ENCODE peak calls at places on chromosome 5, in eight cellular contexts. P, K, B, N, L, Y, R and V are unnamed samples.

GRCh38 chr5:12330381-12330780 is 426.1 kb upstream of the CTNND2 start:
- DNase-seq in P (no peak), K (no peak), B (no peak), N (no peak), L (no peak), Y (no peak), R (no peak), V (no peak)

GRCh38 chr5:167699434-167699833 is 592.0 kb upstream of the WWC1 start:
- DNase-seq in P (no peak), K (peak; percentile 99), B (no peak), N (no peak), L (peak; percentile 97), Y (peak; percentile 27), R (no peak), V (no peak)

GRCh38 chr5:63240063-63240755 is 661.6 kb downstream of the LRRC70 start:
- DNase-seq in P (no peak), K (no peak), B (no peak), N (no peak), L (no peak), Y (no peak), R (no peak), V (no peak)

GRCh38 chr5:65907138-65907537 is 19.2 kb upstream of the ERBIN start:
- DNase-seq in P (no peak), K (no peak), B (no peak), N (no peak), L (no peak), Y (no peak), R (no peak), V (no peak)

GRCh38 chr5:172910828-172911627 is 48.2 kb upstream of the RPL26L1 start:
- DNase-seq in P (peak; percentile 55), K (peak; percentile 96), B (no peak), N (peak; percentile 71), L (peak; percentile 21), Y (peak; percentile 90), R (peak; percentile 59), V (peak; percentile 72)

GRCh38 chr5:98585661-98586310 is 187.7 kb upstream of the RGMB start:
- DNase-seq in P (no peak), K (peak; percentile 59), B (no peak), N (no peak), L (no peak), Y (no peak), R (no peak), V (no peak)

GRCh38 chr5:43063731-43064171 is 23.6 kb upstream of the ANXA2R start:
- DNase-seq in P (no peak), K (no peak), B (no peak), N (no peak), L (no peak), Y (peak; percentile 4), R (no peak), V (no peak)

GRCh38 chr5:82538339-82539034 is 260.3 kb upstream of the RPS23 start:
- DNase-seq in P (no peak), K (no peak), B (no peak), N (no peak), L (no peak), Y (peak; percentile 17), R (no peak), V (no peak)

GRCh38 chr5:72598461-72599433 is 91.5 kb upstream of the ZNF366 start:
- DNase-seq in P (no peak), K (peak; percentile 74), B (no peak), N (no peak), L (no peak), Y (peak; percentile 26), R (no peak), V (peak; percentile 65)

GRCh38 chr5:149289307-149289706 is 17.6 kb downstream of the AFAP1L1 start:
- DNase-seq in P (no peak), K (peak; percentile 31), B (no peak), N (no peak), L (no peak), Y (peak; percentile 84), R (no peak), V (no peak)

GRCh38 chr5:121174351-121174750 is 677.3 kb upstream of the FTMT start:
- DNase-seq in P (no peak), K (peak; percentile 1), B (no peak), N (no peak), L (no peak), Y (no peak), R (no peak), V (no peak)

DNA sequence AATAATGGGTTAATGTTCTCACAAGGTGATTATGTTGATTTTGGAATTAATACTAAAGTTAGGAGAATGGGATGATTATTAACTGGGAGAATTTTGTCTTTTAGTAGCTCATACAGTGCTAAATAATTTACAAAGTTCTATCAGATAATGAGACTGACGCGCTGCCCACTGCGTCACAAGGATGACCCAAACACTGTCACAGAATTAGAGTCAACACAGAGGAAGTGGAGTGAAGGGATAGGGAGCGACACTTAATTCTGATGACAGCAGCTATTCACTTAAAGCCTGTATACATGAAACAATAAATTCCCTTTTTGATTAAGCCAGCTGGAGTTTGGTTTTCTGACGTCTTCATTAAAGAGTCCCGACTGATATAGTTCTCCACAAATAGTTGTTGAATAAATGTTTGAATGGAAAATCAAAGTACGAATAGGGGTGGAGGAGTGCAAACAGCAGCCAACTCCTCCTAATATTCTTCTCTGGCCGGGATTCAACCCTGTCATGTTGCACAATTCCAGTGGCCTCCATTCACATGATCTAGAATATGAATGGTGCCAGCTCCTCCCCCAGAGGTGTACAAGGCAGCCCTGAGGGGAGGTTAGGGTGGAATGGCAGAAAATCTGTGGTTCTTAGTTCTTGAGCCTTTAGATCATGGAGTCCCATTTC is 140.3 kb downstream of the PCSK1 start:
- DNase-seq in P (peak; percentile 32), K (no peak), B (no peak), N (no peak), L (no peak), Y (no peak), R (peak; percentile 35), V (no peak)
- H3K4me1 ChIP-seq in P (peaks cover 19% of the 10 kb centered on the region), K (peaks cover 16% of the 10 kb centered on the region), B (peaks cover 11% of the 10 kb centered on the region), N (no peaks in the 10 kb centered on the region), L (no peaks in the 10 kb centered on the region), Y (no peaks in the 10 kb centered on the region), R (peaks cover 27% of the 10 kb centered on the region), V (no peaks in the 10 kb centered on the region)

DNA sequence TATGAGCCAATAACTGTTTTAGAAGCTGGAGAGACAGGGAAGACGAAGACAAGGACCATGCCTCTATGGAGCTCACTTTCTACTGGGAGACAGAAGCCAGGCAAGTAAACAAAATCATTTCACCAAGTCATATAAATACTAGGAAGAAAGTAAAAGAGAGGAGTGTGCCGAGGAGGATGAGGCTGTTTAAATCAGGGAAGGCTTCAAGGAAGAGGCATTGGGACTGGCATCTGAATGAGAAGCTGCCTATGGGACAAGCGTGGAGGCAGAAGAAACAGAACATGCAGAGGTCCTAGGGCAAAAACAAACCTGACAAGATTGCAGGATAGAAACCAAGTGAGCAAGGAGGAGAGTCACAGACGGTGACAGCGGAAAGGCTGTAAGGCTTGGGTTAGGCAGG is 68.1 kb upstream of the CPLX2 start:
- DNase-seq in P (no peak), K (no peak), B (no peak), N (no peak), L (no peak), Y (no peak), R (no peak), V (no peak)
- H3K27me3 ChIP-seq in P (peaks cover 93% of the 10 kb centered on the region), K (peaks cover 11% of the 10 kb centered on the region), B (no peaks in the 10 kb centered on the region), N (no peaks in the 10 kb centered on the region), L (no peaks in the 10 kb centered on the region), Y (no peaks in the 10 kb centered on the region), R (no peaks in the 10 kb centered on the region), V (no peaks in the 10 kb centered on the region)

GRCh38 chr5:127521138-127521770 is 3.8 kb downstream of the PRRC1 start:
- DNase-seq in P (no peak), K (no peak), B (no peak), N (no peak), L (no peak), Y (no peak), R (no peak), V (no peak)

GRCh38 chr5:127529904-127530682 is 12.7 kb downstream of the PRRC1 start:
- DNase-seq in P (no peak), K (no peak), B (no peak), N (no peak), L (no peak), Y (no peak), R (no peak), V (no peak)

GRCh38 chr5:127519527-127519926 is 2.1 kb downstream of the PRRC1 start:
- DNase-seq in P (no peak), K (peak; percentile 30), B (no peak), N (no peak), L (no peak), Y (no peak), R (no peak), V (no peak)

DNA sequence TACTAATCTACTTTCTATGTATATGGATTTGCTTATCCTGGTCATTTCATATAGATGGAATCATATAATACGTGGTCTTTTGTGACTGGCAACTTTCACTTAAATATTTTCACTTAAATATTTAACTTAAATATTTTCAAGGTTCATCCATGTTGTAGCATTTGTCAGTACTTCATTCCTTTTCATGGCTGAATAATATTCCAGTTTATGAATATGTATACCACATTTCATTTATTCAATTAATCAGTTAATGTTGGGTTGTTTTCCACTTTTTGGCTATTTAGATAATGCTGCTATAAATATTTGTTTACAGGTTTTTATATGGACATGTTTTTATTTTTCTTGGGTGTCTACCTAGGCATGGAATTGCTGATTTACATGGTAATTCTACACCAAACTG is 7.7 kb downstream of the PRRC1 start:
- DNase-seq in P (no peak), K (no peak), B (no peak), N (no peak), L (no peak), Y (no peak), R (no peak), V (no peak)
- TF ChIP-seq POLR2A in P (no peak), K (no peak), B (no peak), N (no peak), L (no peak), Y (no peak), R (no peak), V (no peak)

GRCh38 chr5:132437604-132438275 is 52.8 kb downstream of the IRF1 start:
- DNase-seq in P (peak; percentile 63), K (peak; percentile 96), B (no peak), N (peak; percentile 83), L (no peak), Y (peak; percentile 16), R (peak; percentile 48), V (peak; percentile 93)

GRCh38 chr5:132435891-132436290 is 54.7 kb downstream of the IRF1 start:
- DNase-seq in P (no peak), K (no peak), B (no peak), N (no peak), L (no peak), Y (no peak), R (no peak), V (no peak)

GRCh38 chr5:132436936-132437335 is 53.6 kb downstream of the IRF1 start:
- DNase-seq in P (no peak), K (no peak), B (no peak), N (no peak), L (no peak), Y (no peak), R (no peak), V (no peak)

GRCh38 chr5:132439521-132440206 is 50.9 kb downstream of the IRF1 start:
- DNase-seq in P (no peak), K (peak; percentile 97), B (no peak), N (peak; percentile 89), L (no peak), Y (peak; percentile 71), R (peak; percentile 42), V (no peak)

DNA sequence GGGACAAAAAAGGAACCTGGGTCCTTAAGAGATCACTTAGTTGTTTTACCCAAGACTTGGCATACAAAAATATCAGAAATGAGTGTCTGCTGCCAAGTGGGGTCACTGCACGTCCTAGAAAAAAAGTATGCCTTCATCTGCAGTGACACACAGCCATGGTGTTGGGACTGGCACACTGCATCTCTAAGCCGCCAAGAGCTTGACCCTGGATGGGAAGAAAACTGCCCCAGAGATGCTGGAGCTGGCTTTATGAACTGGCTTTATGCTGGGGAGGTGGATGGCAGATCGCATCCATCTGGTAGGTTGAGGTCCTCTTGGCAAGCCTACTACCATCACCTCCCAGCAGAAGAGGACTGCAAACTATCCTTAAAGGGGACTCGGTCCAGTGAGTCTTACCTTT is 51.6 kb downstream of the IRF1 start:
- DNase-seq in P (no peak), K (no peak), B (no peak), N (no peak), L (no peak), Y (no peak), R (no peak), V (no peak)
- H3K4me1 ChIP-seq in P (peaks cover 68% of the 10 kb centered on the region), K (peaks cover 28% of the 10 kb centered on the region), B (peaks cover 61% of the 10 kb centered on the region), N (peaks cover 16% of the 10 kb centered on the region), L (peaks cover 15% of the 10 kb centered on the region), Y (peaks cover 4% of the 10 kb centered on the region), R (peaks cover 23% of the 10 kb centered on the region), V (peaks cover 4% of the 10 kb centered on the region)